ENCODE peak calls at places on chromosomes 13 and 19, in eight cellular contexts. H, B, N, Y, D, A, M and L are unnamed samples.

GRCh38 chr13:49164712-49165111 is 55.4 kb upstream of the MLNR start:
- DNase-seq in H (no peak), B (no peak), N (no peak), Y (no peak), D (no peak), A (no peak), M (no peak), L (no peak)

GRCh38 chr13:61170791-61171330 is 244.8 kb downstream of the PCDH20 start:
- DNase-seq in H (no peak), B (no peak), N (no peak), Y (no peak), D (no peak), A (no peak), M (no peak), L (no peak)

GRCh38 chr19:17648097-17648660 is 40.0 kb downstream of the UNC13A start:
- DNase-seq in H (no peak), B (no peak), N (peak), Y (peak), D (no peak), A (no peak), M (no peak), L (no peak)

GRCh38 chr13:59750860-59751259 is 412.9 kb downstream of the DIAPH3 start:
- DNase-seq in H (no peak), B (no peak), N (peak), Y (peak), D (peak), A (peak), M (peak), L (peak)

GRCh38 chr13:113766035-113766800 is 7.2 kb downstream of the TMEM255B start:
- DNase-seq in H (no peak), B (no peak), N (no peak), Y (no peak), D (no peak), A (no peak), M (no peak), L (no peak)

GRCh38 chr19:35116085-35116801 is 620 bp downstream of the FXYD3 start:
- DNase-seq in H (no peak), B (no peak), N (no peak), Y (no peak), D (no peak), A (no peak), M (no peak), L (no peak)

GRCh38 chr19:10271543-10272086 is 695 bp downstream of the ICAM1 start:
- DNase-seq in H (no peak), B (no peak), N (no peak), Y (no peak), D (no peak), A (peak), M (no peak), L (peak)

GRCh38 chr19:48255376-48256303 is at the start of gene CARD8:
- DNase-seq in H (peak), B (peak), N (peak), Y (peak), D (peak), A (peak), M (peak), L (peak)

GRCh38 chr13:50191004-50191403 is 175.8 kb downstream of the KCNRG start:
- DNase-seq in H (no peak), B (no peak), N (no peak), Y (no peak), D (no peak), A (no peak), M (no peak), L (no peak)

GRCh38 chr13:50187352-50188029 is 172.2 kb downstream of the KCNRG start:
- DNase-seq in H (no peak), B (no peak), N (no peak), Y (no peak), D (no peak), A (no peak), M (no peak), L (no peak)

GRCh38 chr13:50192272-50192813 is 177.1 kb downstream of the KCNRG start:
- DNase-seq in H (no peak), B (no peak), N (no peak), Y (no peak), D (no peak), A (no peak), M (no peak), L (no peak)

GRCh38 chr13:50188696-50189095 is 173.5 kb downstream of the KCNRG start:
- DNase-seq in H (no peak), B (no peak), N (no peak), Y (no peak), D (no peak), A (no peak), M (no peak), L (no peak)

DNA sequence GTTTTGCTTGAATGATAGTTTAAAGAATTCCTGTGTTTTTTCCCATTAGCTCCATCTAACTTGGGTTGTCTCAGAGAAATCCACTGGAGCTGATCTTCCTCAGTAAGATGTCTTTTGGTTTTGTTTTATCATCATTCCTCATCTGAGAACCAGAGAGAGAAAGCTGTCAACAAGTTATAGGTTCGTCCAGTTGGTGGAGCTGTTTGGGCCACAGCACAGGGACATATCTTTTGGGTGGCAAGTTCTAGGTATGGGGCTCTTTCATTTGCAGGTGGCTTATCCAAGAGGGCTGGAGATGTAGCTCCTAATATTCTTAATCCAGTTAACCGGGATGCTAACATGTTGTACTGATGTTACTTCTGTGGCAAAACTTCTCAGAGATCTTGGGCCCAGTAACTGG is 174.2 kb downstream of the KCNRG start:
- DNase-seq in H (no peak), B (no peak), N (peak), Y (no peak), D (no peak), A (no peak), M (no peak), L (no peak)
- TF ChIP-seq CTCF in H (peak), B (no peak), N (peak), Y (peak), D (no peak), A (no peak), M (peak), L (no peak)

DNA sequence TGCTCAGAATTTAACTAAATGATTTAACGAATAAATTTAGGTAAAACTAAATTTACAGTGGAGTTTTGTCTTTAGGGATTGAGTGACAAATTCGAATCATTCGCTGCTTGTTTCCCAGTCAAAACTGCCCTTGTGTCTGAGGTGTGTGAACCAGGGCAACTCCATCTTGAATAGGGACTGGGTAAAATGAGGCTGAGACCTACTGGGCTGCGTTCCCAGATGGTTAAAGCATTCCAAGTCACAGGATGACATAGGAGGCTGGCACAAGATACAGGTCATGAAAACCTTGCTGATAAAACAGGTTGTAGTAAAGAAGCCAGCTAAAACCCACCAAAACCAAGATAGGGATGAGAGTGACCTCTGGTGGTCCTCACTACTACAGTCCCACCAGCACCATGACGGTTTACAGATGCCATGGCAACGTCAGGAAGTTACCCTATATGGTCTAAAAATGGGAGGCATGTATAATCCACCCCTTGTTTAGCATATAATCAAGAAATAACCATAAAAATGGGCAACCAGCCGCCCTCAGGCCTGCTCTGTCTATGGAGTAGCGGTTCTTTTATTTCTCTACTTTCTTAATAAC is 10.2 kb upstream of the ANKRD10 start:
- DNase-seq in H (no peak), B (no peak), N (peak), Y (no peak), D (no peak), A (no peak), M (peak), L (peak)
- TF ChIP-seq CTCF in H (peak), B (peak), N (peak), Y (peak), D (no peak), A (no peak), M (peak), L (peak)

GRCh38 chr13:70311175-70311574 is 202.9 kb upstream of the KLHL1 start:
- DNase-seq in H (no peak), B (no peak), N (no peak), Y (no peak), D (no peak), A (no peak), M (no peak), L (no peak)

DNA sequence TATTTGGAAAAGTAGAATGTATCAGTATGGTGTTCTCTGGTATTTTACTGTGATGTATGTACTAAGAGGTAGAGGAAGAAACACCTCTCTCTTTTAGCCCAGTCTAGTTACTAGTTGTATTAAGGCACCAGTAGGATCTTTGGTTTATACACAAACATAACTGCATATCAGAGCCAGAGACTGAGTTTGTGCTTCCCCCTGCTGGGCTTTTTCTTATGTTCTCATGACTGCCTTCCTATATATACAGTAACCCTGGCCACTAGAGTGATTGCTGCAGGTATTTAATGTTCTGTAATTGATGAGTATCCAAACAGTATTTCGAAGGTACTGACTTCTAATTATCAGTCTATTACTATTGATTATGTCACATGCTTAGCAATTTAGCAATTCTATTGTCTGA is 202.5 kb upstream of the KLHL1 start:
- DNase-seq in H (peak), B (no peak), N (peak), Y (peak), D (peak), A (peak), M (peak), L (peak)
- TF ChIP-seq CTCF in H (peak), B (peak), N (peak), Y (peak), D (peak), A (no peak), M (peak), L (peak)

GRCh38 chr19:41617941-41618730 is 8.7 kb downstream of the CEACAM4 start:
- DNase-seq in H (no peak), B (no peak), N (no peak), Y (no peak), D (no peak), A (no peak), M (no peak), L (no peak)

GRCh38 chr19:41619018-41619571 is 7.8 kb downstream of the CEACAM4 start:
- DNase-seq in H (no peak), B (no peak), N (no peak), Y (no peak), D (no peak), A (no peak), M (no peak), L (no peak)

GRCh38 chr19:41620171-41620570 is 6.7 kb downstream of the CEACAM4 start:
- DNase-seq in H (no peak), B (no peak), N (no peak), Y (no peak), D (no peak), A (no peak), M (no peak), L (no peak)

GRCh38 chr19:41615207-41615606 is 11.7 kb downstream of the CEACAM4 start:
- DNase-seq in H (no peak), B (no peak), N (no peak), Y (no peak), D (no peak), A (no peak), M (no peak), L (no peak)

GRCh38 chr19:41616785-41617621 is 9.9 kb downstream of the CEACAM4 start:
- DNase-seq in H (no peak), B (no peak), N (peak), Y (no peak), D (no peak), A (peak), M (peak), L (peak)
- TF ChIP-seq CTCF in H (no peak), B (no peak), N (no peak), Y (no peak), D (no peak), A (no peak), M (no peak), L (peak)

GRCh38 chr19:27776020-27776419 is 1436.9 kb downstream of the UQCRFS1 start:
- DNase-seq in H (no peak), B (no peak), N (peak), Y (peak), D (no peak), A (peak), M (no peak), L (peak)
- TF ChIP-seq CTCF in H (peak), B (no peak), N (peak), Y (peak), D (peak), A (peak), M (peak), L (peak)